ENCODE peak calls at places on chromosomes 5 and 9, in seven cellular contexts. U is MV-4-11, Q is fibroblast of pulmonary artery, A is PC-3, H is AG04450, S is left colon, B is sciatic nerve. G is an unnamed sample.

GRCh38 chr5:179607449-179607931 is 16.0 kb downstream of the HNRNPH1 start:
- DNase-seq in U (no peak), Q (no peak), A (no peak), H (no peak), S (no peak), B (peak), G (no peak)

GRCh38 chr5:67815455-67816391 is 399.8 kb upstream of the PIK3R1 start:
- DNase-seq in U (peak), Q (peak), A (peak), H (no peak), S (no peak), B (no peak), G (peak)

GRCh38 chr5:96626956-96627355 is 35.2 kb upstream of the CAST start:
- DNase-seq in U (peak), Q (peak), A (peak), H (peak), S (no peak), B (no peak), G (peak)

GRCh38 chr9:98833090-98833956 is 25.9 kb downstream of the GALNT12 start:
- DNase-seq in U (peak), Q (peak), A (no peak), H (no peak), S (no peak), B (no peak), G (no peak)

GRCh38 chr9:131500939-131501541 is 1.7 kb upstream of the POMT1 start:
- DNase-seq in U (peak), Q (peak), A (peak), H (peak), S (no peak), B (no peak), G (peak)

GRCh38 chr9:34373749-34374148 is 2.9 kb downstream of the MYORG start:
- DNase-seq in U (peak), Q (no peak), A (no peak), H (no peak), S (no peak), B (no peak), G (no peak)

GRCh38 chr9:70673844-70674243 is 259.4 kb upstream of the KLF9 start:
- DNase-seq in U (no peak), Q (no peak), A (no peak), H (no peak), S (no peak), B (no peak), G (no peak)

GRCh38 chr5:169763437-169764301 is 126.6 kb downstream of the DOCK2 start:
- DNase-seq in U (no peak), Q (no peak), A (no peak), H (no peak), S (no peak), B (no peak), G (no peak)

GRCh38 chr5:120396186-120396585 is 67.9 kb upstream of the PRR16 start:
- DNase-seq in U (no peak), Q (peak), A (peak), H (no peak), S (no peak), B (no peak), G (peak)

GRCh38 chr5:151708126-151708525 is 21.4 kb upstream of the SPARC start:
- DNase-seq in U (no peak), Q (no peak), A (peak), H (no peak), S (no peak), B (no peak), G (no peak)